ENCODE peak calls at places on chromosomes 1 and 21, in four cellular contexts. One of them, this sample, is unnamed.

GRCh38 chr1:232767381-232768074 is 37.7 kb upstream of the MAP10 start:
- DNase-seq in MM.1S: no peak
- DNase-seq in upper lobe of right lung: no peak
- DNase-seq in body of pancreas: peak
- DNase-seq in this sample: no peak

GRCh38 chr21:44377201-44377921 is 23.9 kb downstream of the TRPM2 start:
- DNase-seq in MM.1S: no peak
- DNase-seq in upper lobe of right lung: peak
- DNase-seq in body of pancreas: no peak
- DNase-seq in this sample: no peak

GRCh38 chr21:28639742-28640141 is 352.9 kb downstream of the LTN1 start:
- DNase-seq in MM.1S: no peak
- DNase-seq in upper lobe of right lung: no peak
- DNase-seq in body of pancreas: no peak
- DNase-seq in this sample: no peak

GRCh38 chr21:26800455-26801454 is 44.5 kb downstream of the ADAMTS1 start:
- DNase-seq in MM.1S: no peak
- DNase-seq in upper lobe of right lung: no peak
- DNase-seq in body of pancreas: no peak
- DNase-seq in this sample: no peak

GRCh38 chr1:41108696-41109284 is 87.3 kb upstream of the SLFNL1 start:
- DNase-seq in MM.1S: no peak
- DNase-seq in upper lobe of right lung: no peak
- DNase-seq in body of pancreas: peak
- DNase-seq in this sample: no peak

GRCh38 chr1:225494789-225495359 is 67.0 kb upstream of the LBR start:
- DNase-seq in MM.1S: no peak
- DNase-seq in upper lobe of right lung: no peak
- DNase-seq in body of pancreas: no peak
- DNase-seq in this sample: no peak

GRCh38 chr1:64650411-64650810 is 94.5 kb upstream of the RAVER2 start:
- DNase-seq in MM.1S: no peak
- DNase-seq in upper lobe of right lung: no peak
- DNase-seq in body of pancreas: no peak
- DNase-seq in this sample: no peak

GRCh38 chr1:204563780-204564179 is 47.6 kb downstream of the MDM4 start:
- DNase-seq in MM.1S: peak
- DNase-seq in upper lobe of right lung: no peak
- DNase-seq in body of pancreas: no peak
- DNase-seq in this sample: no peak

GRCh38 chr1:93605812-93606512 is 75.7 kb downstream of the BCAR3 start:
- DNase-seq in MM.1S: no peak
- DNase-seq in upper lobe of right lung: no peak
- DNase-seq in body of pancreas: no peak
- DNase-seq in this sample: no peak

GRCh38 chr1:26542781-26543443 is 13.4 kb downstream of the RPS6KA1 start:
- DNase-seq in MM.1S: no peak
- DNase-seq in upper lobe of right lung: no peak
- DNase-seq in body of pancreas: no peak
- DNase-seq in this sample: no peak

DNA sequence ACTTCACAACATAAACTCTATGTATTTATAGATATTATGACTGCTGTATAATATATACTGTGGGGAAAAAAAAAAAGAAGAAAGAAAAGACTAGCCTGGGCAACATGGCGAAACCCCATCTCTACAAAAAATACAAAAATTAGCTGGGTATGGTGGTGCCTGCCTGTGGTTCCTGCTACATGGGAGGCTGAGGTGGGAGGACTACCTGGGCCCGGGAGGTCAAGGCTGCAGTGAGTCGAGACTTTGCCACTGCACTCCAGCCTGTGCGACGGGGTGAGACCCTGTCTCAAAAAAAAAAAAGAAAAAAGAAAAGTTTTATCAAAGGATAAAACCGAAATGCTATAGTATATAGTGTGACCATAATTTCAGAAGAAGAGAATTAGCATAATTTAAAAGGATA is 2.7 kb downstream of the EXOC8 start:
- DNase-seq in MM.1S: no peak
- DNase-seq in upper lobe of right lung: no peak
- DNase-seq in body of pancreas: no peak
- DNase-seq in this sample: no peak
- H3K4me3 ChIP-seq in MM.1S: peak
- H3K4me3 ChIP-seq in upper lobe of right lung: peak
- H3K4me3 ChIP-seq in body of pancreas: no peak
- H3K4me3 ChIP-seq in this sample: peak

DNA sequence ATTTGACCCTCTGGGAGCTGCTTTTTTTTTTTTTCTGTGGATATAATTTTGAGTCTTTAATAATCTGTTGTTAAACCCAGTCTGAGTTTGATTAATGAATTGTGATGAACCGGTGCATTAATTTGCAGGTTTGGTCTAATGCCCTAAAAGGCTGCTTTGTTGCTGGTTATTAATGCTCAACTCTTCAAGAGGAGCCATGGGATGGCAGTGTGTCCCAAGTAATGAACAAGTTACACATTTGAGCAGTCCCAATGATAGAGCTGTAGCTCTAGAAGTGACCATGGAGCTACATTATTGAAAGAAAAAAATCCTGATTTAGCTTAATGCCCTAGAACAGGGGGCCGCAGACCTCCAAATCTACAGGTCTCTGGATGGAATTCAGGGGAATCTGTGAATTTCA is 53.1 kb downstream of the RWDD3 start:
- DNase-seq in MM.1S: no peak
- DNase-seq in upper lobe of right lung: no peak
- DNase-seq in body of pancreas: no peak
- DNase-seq in this sample: no peak
- TF ChIP-seq CTCF in MM.1S: no peak
- TF ChIP-seq CTCF in upper lobe of right lung: no peak
- TF ChIP-seq CTCF in body of pancreas: no peak
- TF ChIP-seq CTCF in this sample: no peak

DNA sequence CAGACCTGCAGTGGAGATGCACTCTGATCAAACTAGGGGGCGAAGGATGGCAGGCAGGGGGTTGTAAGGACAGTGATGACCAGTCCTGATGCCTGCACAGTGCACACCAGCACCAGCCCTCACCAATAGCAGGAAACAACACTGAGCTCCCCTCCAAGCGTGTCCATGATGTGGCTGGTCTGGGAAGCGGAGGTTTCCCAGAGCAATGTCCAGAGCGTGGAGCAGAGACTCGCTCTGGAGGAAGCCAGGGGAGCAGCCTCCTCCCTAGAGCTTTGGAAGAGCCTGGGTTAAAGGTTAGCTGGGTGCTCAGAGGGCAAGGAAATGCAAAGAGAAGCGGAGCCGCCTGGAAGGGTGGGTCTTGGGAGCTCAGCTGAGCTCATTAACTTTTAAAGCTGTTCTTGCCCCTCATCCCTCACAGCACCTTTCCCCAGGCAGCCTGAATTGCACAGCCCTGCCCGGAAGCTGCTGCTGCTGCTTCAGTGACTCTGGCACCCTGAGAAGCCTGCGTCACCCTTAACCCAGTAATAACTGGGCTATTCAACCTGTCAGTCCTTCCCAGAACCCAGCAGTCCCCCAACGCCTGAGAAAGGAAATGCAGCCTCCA is 162.2 kb upstream of the RAB4A start:
- DNase-seq in MM.1S: no peak
- DNase-seq in upper lobe of right lung: no peak
- DNase-seq in body of pancreas: no peak
- DNase-seq in this sample: no peak
- H3K4me3 ChIP-seq in MM.1S: no peak
- H3K4me3 ChIP-seq in upper lobe of right lung: no peak
- H3K4me3 ChIP-seq in body of pancreas: no peak
- H3K4me3 ChIP-seq in this sample: no peak

GRCh38 chr1:161177936-161178244 is 583 bp upstream of the B4GALT3 start:
- DNase-seq in MM.1S: no peak
- DNase-seq in upper lobe of right lung: no peak
- DNase-seq in body of pancreas: no peak
- DNase-seq in this sample: no peak

GRCh38 chr1:161175771-161176453 is 1.4 kb downstream of the B4GALT3 start:
- DNase-seq in MM.1S: peak
- DNase-seq in upper lobe of right lung: no peak
- DNase-seq in body of pancreas: no peak
- DNase-seq in this sample: no peak

GRCh38 chr1:161176468-161177111 is 717 bp downstream of the B4GALT3 start:
- DNase-seq in MM.1S: no peak
- DNase-seq in upper lobe of right lung: no peak
- DNase-seq in body of pancreas: no peak
- DNase-seq in this sample: no peak

GRCh38 chr1:161179698-161180097 is 2.4 kb upstream of the B4GALT3 start:
- DNase-seq in MM.1S: no peak
- DNase-seq in upper lobe of right lung: peak
- DNase-seq in body of pancreas: no peak
- DNase-seq in this sample: no peak

GRCh38 chr1:161177112-161177935 is at the start of gene B4GALT3:
- DNase-seq in MM.1S: peak
- DNase-seq in upper lobe of right lung: peak
- DNase-seq in body of pancreas: peak
- DNase-seq in this sample: no peak
- TF ChIP-seq CTCF in MM.1S: peak
- TF ChIP-seq CTCF in upper lobe of right lung: peak
- TF ChIP-seq CTCF in body of pancreas: peak
- TF ChIP-seq CTCF in this sample: no peak

GRCh38 chr1:9439074-9439761 is 100.0 kb upstream of the SLC25A33 start:
- DNase-seq in MM.1S: no peak
- DNase-seq in upper lobe of right lung: no peak
- DNase-seq in body of pancreas: peak
- DNase-seq in this sample: no peak
- H3K4me3 ChIP-seq in MM.1S: no peak
- H3K4me3 ChIP-seq in upper lobe of right lung: no peak
- H3K4me3 ChIP-seq in body of pancreas: no peak
- H3K4me3 ChIP-seq in this sample: no peak

GRCh38 chr1:35454616-35455015 is 102.6 kb downstream of the KIAA0319L start:
- DNase-seq in MM.1S: no peak
- DNase-seq in upper lobe of right lung: no peak
- DNase-seq in body of pancreas: no peak
- DNase-seq in this sample: no peak
- TF ChIP-seq CTCF in MM.1S: no peak
- TF ChIP-seq CTCF in upper lobe of right lung: no peak
- TF ChIP-seq CTCF in body of pancreas: no peak
- TF ChIP-seq CTCF in this sample: peak

GRCh38 chr1:61093525-61094137 is 11.3 kb downstream of the NFIA start:
- DNase-seq in MM.1S: no peak
- DNase-seq in upper lobe of right lung: no peak
- DNase-seq in body of pancreas: no peak
- DNase-seq in this sample: no peak
- H3K4me3 ChIP-seq in MM.1S: no peak
- H3K4me3 ChIP-seq in upper lobe of right lung: no peak
- H3K4me3 ChIP-seq in body of pancreas: no peak
- H3K4me3 ChIP-seq in this sample: no peak

DNA sequence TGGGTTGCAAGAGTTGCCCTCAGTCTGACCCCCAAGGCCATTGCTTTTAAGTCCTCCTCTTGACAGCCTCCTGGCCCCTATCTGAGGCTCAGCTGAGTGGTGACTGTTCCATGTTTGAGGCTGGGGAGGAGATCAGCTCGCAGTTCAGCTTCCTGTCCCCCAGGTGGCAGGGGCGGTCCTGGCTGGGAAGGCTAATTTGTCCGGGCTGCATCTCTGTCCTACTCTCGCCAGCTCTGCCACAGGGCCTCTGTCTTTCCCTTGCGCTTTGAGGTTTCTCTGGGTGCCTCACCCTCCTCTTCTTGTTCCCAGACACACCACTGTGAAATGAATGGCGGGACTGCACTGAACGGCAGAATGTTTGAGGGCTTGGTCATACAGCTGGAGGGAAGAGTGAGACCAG is 157.3 kb downstream of the KCNJ6 start:
- DNase-seq in MM.1S: peak
- DNase-seq in upper lobe of right lung: peak
- DNase-seq in body of pancreas: peak
- DNase-seq in this sample: no peak
- TF ChIP-seq CTCF in MM.1S: peak
- TF ChIP-seq CTCF in upper lobe of right lung: peak
- TF ChIP-seq CTCF in body of pancreas: peak
- TF ChIP-seq CTCF in this sample: peak

GRCh38 chr1:92029241-92029922 is 403 bp upstream of the EPHX4 start:
- DNase-seq in MM.1S: no peak
- DNase-seq in upper lobe of right lung: no peak
- DNase-seq in body of pancreas: no peak
- DNase-seq in this sample: no peak

GRCh38 chr1:92031281-92032110 is 1.7 kb downstream of the EPHX4 start:
- DNase-seq in MM.1S: no peak
- DNase-seq in upper lobe of right lung: no peak
- DNase-seq in body of pancreas: no peak
- DNase-seq in this sample: no peak

DNA sequence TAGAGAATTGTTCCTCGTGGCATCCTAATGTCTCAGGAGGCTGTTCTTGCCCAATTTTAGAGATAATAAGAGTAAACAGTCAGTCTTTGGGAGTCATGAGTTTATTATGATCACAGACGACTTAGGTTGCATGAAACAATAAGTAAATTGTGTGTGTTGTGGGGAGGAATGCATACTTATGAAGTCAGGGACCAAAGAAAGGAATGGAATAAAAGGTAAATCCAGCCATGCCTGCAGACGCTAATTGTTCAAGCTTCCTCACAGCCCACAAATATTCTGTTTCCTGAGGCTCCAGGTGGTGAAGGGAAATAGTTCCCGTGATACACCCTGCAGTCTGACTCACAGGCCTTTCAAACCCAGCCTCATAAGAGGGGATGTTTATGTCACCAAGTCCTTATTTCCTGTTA is 919 bp downstream of the EPHX4 start:
- DNase-seq in MM.1S: no peak
- DNase-seq in upper lobe of right lung: no peak
- DNase-seq in body of pancreas: no peak
- DNase-seq in this sample: no peak
- H3K4me3 ChIP-seq in MM.1S: no peak
- H3K4me3 ChIP-seq in upper lobe of right lung: no peak
- H3K4me3 ChIP-seq in body of pancreas: no peak
- H3K4me3 ChIP-seq in this sample: no peak

DNA sequence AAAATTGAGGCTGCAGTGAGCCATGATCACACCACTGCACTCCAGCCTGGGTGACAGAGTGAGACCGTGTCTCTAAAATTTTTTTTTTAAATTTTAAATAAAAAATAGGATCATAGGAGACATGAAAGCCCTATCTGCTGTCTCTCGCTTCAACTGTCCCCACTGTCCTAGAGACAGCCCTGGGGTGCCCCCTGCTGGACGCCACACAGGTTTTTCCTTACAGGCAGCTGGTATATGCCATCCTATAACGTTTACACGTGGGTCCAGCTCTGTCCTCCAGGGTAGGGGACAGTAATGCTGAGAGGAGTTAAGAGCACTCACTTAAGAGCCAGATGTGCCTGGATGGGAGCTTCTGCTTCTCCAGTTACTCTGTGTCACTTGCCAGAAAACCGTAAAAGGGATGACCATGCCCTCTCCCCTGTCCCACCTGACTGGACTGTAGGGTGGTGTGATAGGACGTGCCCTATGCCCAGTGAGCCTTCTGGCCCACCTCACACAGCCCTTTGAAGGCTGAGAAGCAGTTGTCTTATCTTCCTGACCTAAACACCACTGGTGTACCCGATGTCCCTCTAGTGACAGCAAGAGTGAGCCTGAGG is 8.5 kb downstream of the FBXO2 start:
- DNase-seq in MM.1S: peak
- DNase-seq in upper lobe of right lung: peak
- DNase-seq in body of pancreas: peak
- DNase-seq in this sample: no peak
- TF ChIP-seq CTCF in MM.1S: peak
- TF ChIP-seq CTCF in upper lobe of right lung: peak
- TF ChIP-seq CTCF in body of pancreas: peak
- TF ChIP-seq CTCF in this sample: peak

This sample was measured in GM12864.